ENCODE peak calls at places on chromosomes 3 and 15, in ten cellular contexts. Q is adrenal gland; C is SJSA1; B is heart left ventricle; X is CD8-positive, alpha-beta T cell; W is neuronal stem cell; F is CD4-positive, CD25-positive, alpha-beta regulatory T cell; T is right lobe of liver; H is neural progenitor cell; D is cardiac muscle cell. M is an unnamed sample. For H3K9me3, the result is how much of the 10 kb centered on the place peaks cover.

GRCh38 chr3:25856902-25857518 is 67.1 kb downstream of the OXSM start:
- DNase-seq in Q (no peak), C (no peak), B (no peak), X (no peak), W (no peak), F (no peak), T (no peak), H (peak), D (peak), M (peak)

GRCh38 chr3:60854762-60855161 is 396.5 kb downstream of the FHIT start:
- DNase-seq in Q (no peak), C (no peak), B (no peak), X (no peak), W (no peak), F (no peak), T (no peak), H (no peak), D (no peak), M (no peak)

GRCh38 chr3:195133462-195133861 is 137.5 kb downstream of the XXYLT1 start:
- DNase-seq in Q (no peak), C (no peak), B (no peak), X (no peak), W (no peak), F (peak), T (no peak), H (no peak), D (peak), M (peak)

GRCh38 chr3:17039579-17039978 is 154.8 kb downstream of the PLCL2 start:
- DNase-seq in Q (no peak), C (peak), B (no peak), X (no peak), W (no peak), F (no peak), T (no peak), H (no peak), D (peak), M (peak)

GRCh38 chr3:153221748-153222162 is 59.7 kb downstream of the RAP2B start:
- DNase-seq in Q (peak), C (peak), B (peak), X (peak), W (no peak), F (peak), T (peak), H (no peak), D (peak), M (peak)

GRCh38 chr3:112640864-112641751 is at the start of gene CCDC80:
- DNase-seq in Q (no peak), C (no peak), B (no peak), X (no peak), W (no peak), F (no peak), T (no peak), H (peak), D (peak), M (peak)

GRCh38 chr3:13040381-13041074 is 32.7 kb downstream of the IQSEC1 start:
- DNase-seq in Q (no peak), C (no peak), B (no peak), X (peak), W (no peak), F (no peak), T (peak), H (peak), D (no peak), M (no peak)

GRCh38 chr3:159257954-159258353 is 456.1 kb downstream of the MFSD1 start:
- DNase-seq in Q (no peak), C (no peak), B (no peak), X (no peak), W (no peak), F (no peak), T (no peak), H (no peak), D (no peak), M (no peak)

GRCh38 chr3:179116816-179117215 is 31.3 kb upstream of the PIK3CA start:
- DNase-seq in Q (no peak), C (no peak), B (no peak), X (no peak), W (no peak), F (no peak), T (no peak), H (no peak), D (no peak), M (no peak)

GRCh38 chr3:150169279-150169970 is 198.7 kb upstream of the PFN2 start:
- DNase-seq in Q (no peak), C (no peak), B (peak), X (no peak), W (no peak), F (no peak), T (no peak), H (no peak), D (no peak), M (no peak)

GRCh38 chr3:56691165-56692000 is 8.3 kb upstream of the TASOR start:
- DNase-seq in Q (no peak), C (no peak), B (no peak), X (no peak), W (no peak), F (no peak), T (no peak), H (no peak), D (no peak), M (no peak)

DNA sequence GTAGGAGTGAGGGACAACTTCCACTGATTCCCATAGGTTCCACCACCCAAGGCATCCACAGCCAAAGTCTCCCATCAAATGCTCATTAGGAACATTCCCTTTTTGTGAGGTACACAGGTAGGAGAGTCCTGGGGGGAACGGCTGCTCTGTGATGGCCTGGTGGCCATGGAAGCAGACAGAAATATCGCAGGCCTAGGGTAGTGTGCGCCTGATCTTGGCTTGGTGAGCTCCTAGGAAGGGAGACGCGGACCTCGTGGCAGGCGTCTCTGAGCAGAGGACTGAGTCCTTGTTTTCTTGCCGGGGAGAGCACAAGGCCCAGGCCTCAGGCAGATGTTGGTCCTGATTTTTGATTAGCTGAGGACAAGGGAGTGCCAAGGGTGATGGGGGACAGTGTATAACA is 99.5 kb downstream of the SNRPN start:
- DNase-seq in Q (peak), C (no peak), B (no peak), X (no peak), W (no peak), F (no peak), T (peak), H (no peak), D (no peak), M (no peak)
- H3K9me3 ChIP-seq in Q (under half), C (half or more), B (half or more), X (half or more), W (half or more), F (half or more), T (under half), H (under half), D (under half), M (half or more)

DNA sequence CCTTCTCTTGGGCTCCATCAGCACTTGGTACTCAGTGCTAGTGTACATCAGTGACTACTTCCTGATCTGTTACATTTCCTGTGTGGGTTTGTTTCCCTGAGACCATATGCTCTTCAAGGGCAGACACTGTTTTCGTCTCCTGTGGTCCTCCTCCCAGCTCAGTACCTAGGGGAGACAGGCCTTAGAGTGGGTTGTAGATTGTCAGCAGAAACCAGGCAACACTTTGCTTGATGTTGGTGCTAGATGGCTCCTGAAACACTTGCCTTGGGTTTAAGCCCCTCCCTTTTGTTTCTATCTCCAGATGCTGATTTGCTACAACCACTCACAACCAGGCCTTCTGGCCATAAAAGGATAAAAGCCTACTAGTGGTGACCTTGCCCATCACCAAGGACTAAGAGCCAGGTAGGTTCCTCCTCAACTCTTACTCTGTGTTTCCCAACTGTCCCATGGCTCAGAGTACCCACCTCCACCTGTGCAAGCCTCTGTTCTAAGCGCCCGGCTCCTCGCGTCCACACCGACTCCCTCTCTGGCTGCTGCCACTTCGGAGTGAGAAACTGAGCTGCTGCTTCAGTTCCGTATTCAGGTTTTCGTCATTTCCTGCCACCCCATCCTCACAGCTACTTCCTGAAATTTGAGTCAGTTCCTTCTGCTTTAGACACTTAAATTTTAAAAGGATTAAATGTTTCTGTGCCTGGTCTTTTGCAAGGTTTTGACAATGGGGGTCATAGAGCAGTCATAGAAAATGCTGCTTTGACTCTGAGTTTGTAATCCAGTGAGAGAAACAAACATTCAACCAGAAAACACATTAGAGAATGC is at the start of gene HCLS1:
- DNase-seq in Q (peak), C (no peak), B (peak), X (peak), W (no peak), F (peak), T (peak), H (no peak), D (peak), M (no peak)
- H3K4me3 ChIP-seq in Q (peak), C (no peak), B (peak), X (peak), W (no peak), F (peak), T (peak), H (no peak), D (no peak), M (no peak)

GRCh38 chr15:20295238-20295811 is 246.3 kb downstream of the GOLGA6L6 start:
- DNase-seq in Q (no peak), C (no peak), B (no peak), X (no peak), W (no peak), F (no peak), T (no peak), H (no peak), D (no peak), M (no peak)

DNA sequence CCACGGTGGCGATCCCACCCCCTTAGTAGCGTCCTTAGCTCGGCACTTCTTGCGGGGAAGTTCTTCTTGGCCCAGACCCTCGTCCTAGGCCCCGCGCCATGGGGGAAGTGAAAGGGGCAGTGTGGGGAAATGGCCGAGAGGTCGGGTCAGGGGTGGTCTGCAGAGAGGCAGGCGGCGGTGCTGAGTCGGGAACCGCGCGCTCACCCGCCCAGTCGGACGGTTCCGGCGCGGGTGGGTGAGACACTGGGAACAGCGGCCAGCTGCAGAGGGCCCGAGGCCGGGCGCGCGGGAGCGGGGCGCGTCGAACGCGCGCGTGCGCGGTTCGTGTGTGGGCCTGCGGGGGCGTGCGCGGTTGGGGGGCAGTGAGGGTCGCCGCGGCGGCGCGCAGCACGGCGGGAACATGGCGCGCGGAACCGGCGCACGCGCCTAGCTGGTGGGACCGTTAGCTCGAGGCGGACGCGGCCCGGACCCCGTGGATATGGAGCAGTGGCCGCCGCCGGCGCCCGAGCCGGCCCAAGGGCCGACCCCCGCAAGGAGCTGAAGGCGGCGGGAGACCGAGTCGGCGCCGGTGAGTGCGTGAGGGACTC is 246.9 kb downstream of the GOLGA6L6 start:
- DNase-seq in Q (no peak), C (no peak), B (no peak), X (no peak), W (peak), F (no peak), T (no peak), H (no peak), D (no peak), M (no peak)
- H3K9me3 ChIP-seq in Q (under half), C (under half), B (under half), X (under half), W (under half), F (under half), T (under half), H (half or more), D (under half), M (under half)

DNA sequence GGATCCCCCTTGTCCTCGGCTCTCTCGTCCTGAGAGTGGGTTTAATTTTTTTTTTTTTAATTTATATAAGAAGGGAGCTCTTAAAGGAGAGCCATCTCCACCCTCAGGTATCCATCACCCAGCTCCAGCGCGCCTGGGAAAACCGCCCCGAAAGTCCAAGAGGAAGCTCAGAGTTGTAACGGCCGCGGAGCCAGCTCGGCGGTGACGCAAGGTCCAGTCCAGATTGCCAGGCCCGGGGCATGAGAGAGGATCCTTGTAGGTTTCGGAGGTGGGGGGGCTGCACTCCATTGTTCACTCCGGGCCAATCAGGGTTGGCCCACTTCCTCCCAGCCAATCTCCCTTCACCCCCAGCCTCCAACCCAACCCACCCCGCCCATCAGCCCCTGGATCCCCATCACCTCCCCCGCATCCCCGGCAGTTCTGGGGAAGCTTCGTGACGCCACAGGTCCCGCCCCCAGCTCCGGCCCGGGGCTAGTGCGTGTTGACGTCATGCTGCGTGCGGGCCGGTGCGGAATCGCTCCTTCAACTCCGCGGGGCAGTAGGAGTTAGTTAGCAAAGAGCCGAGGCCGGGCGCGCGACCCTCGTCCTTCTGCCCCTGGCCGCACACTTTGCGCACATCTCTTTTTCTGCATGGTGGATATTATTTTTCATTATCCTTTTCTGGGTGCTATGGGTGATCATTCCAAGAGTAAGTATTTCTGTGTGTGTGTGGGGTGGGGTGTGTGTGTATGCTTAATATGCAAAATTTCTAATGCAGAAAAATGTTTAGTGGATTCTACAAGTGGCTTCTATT is at the start of gene ISL2:
- DNase-seq in Q (peak), C (peak), B (no peak), X (no peak), W (peak), F (peak), T (peak), H (peak), D (peak), M (peak)
- H3K4me3 ChIP-seq in Q (peak), C (peak), B (peak), X (no peak), W (peak), F (peak), T (peak), H (peak), D (peak), M (peak)

M was measured in AG04450.